ENCODE peak calls at places on chromosomes 12 and 14, in five cellular contexts. Q is HCT116, B is heart right ventricle, V is PC-9, Y is IMR-90. D is an unnamed sample.

GRCh38 chr12:75712223-75712622 is 200.8 kb upstream of the KRR1 start:
- DNase-seq in Q (peak), B (no peak), V (no peak), Y (no peak), D (no peak)

GRCh38 chr12:78555802-78556201 is 308.8 kb upstream of the SYT1 start:
- DNase-seq in Q (no peak), B (no peak), V (no peak), Y (no peak), D (no peak)

GRCh38 chr12:128268348-128268725 is 1.4 kb downstream of the TMEM132C start:
- DNase-seq in Q (no peak), B (no peak), V (no peak), Y (no peak), D (no peak)

GRCh38 chr12:54330442-54330841 is 5.5 kb downstream of the COPZ1 start:
- DNase-seq in Q (no peak), B (no peak), V (no peak), Y (no peak), D (no peak)

GRCh38 chr12:89889051-89889450 is 180.4 kb upstream of the ATP2B1 start:
- DNase-seq in Q (no peak), B (no peak), V (no peak), Y (peak), D (no peak)

GRCh38 chr12:123905319-123905925 is 67.2 kb downstream of the CCDC92 start:
- DNase-seq in Q (peak), B (peak), V (peak), Y (peak), D (peak)

GRCh38 chr12:31629756-31630732 is 29.4 kb upstream of the ETFBKMT start:
- DNase-seq in Q (no peak), B (peak), V (no peak), Y (peak), D (no peak)

GRCh38 chr12:14854586-14855163 is 11.3 kb upstream of the ART4 start:
- DNase-seq in Q (no peak), B (no peak), V (no peak), Y (peak), D (no peak)

GRCh38 chr14:56334458-56334857 is 216.2 kb downstream of the PELI2 start:
- DNase-seq in Q (no peak), B (no peak), V (no peak), Y (peak), D (no peak)

GRCh38 chr12:11862794-11863193 is 207.9 kb upstream of the BCL2L14 start:
- DNase-seq in Q (no peak), B (peak), V (no peak), Y (peak), D (no peak)

GRCh38 chr12:93982847-93983315 is 165.5 kb upstream of the PLXNC1 start:
- DNase-seq in Q (no peak), B (no peak), V (no peak), Y (peak), D (no peak)

GRCh38 chr12:82948462-82948861 is 261.8 kb downstream of the TMTC2 start:
- DNase-seq in Q (no peak), B (no peak), V (no peak), Y (no peak), D (no peak)

GRCh38 chr12:105330283-105330937 is at the start of gene C12orf75:
- DNase-seq in Q (peak), B (peak), V (no peak), Y (peak), D (peak)

GRCh38 chr12:105332925-105333324 is 2.4 kb downstream of the C12orf75 start:
- DNase-seq in Q (no peak), B (no peak), V (no peak), Y (no peak), D (no peak)

GRCh38 chr12:105329926-105330282 is 587 bp upstream of the C12orf75 start:
- DNase-seq in Q (no peak), B (no peak), V (no peak), Y (no peak), D (no peak)

GRCh38 chr12:105330938-105331804 is 680 bp downstream of the C12orf75 start:
- DNase-seq in Q (no peak), B (peak), V (no peak), Y (no peak), D (no peak)

DNA sequence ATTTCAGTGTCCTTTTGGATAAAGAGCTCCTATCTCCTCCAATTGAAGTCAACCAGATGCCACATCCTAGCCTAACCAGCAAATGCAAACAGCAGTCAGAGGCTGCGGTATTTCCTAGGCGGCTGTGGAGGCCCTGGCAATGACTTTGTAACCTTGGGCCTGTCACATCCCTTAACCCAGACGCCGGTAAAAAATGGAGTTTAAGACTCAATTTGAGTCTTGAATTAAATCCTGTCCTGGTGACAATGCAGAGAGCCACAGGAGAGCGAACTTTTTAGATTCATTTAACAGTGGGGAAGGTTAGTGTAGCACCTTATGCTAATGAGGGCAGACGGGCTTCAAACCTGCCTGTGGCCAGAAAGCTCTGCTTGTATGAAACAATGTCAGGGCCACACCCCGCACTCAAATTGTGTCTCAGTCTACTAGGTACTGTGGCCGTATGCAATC is 1.3 kb downstream of the C12orf75 start:
- DNase-seq in Q (no peak), B (no peak), V (no peak), Y (no peak), D (peak)
- H3K4me3 ChIP-seq in Q (peak), B (peak), V (no peak), Y (peak), D (peak)

DNA sequence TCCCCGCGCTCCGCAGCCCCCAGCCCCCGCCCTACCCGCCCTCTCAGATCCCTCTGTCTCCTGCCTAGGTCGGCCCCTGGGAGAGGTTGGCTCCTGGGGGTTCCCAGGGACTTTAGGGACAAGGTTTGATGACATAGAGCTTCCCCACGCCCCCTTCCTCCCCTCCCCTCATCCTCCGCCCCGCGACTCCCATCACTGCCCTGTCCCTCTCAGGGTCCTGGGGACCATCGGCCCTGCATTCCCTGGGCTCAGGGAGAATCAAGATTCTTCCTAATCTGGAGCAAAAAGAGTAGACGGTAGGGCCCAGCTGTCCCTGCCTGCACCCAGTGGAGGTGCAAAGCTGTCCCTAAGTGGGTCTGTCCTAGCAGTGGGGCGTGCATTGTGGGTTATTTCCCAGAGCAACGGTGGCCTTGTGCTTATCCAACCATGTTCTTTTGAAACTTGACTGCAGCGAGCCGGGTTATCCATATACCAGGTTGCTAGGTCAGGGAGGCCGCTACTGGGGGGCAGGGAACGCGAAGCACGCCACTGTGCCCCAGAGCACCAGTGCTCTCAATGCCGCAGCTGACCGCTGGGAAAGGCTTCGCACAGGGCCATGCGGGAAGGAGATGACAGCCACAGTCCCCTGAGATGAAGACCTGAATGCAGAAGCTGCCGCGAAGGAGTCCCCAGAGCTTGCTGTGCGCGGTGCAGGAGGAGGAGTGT is 124.4 kb upstream of the PRMT8 start:
- DNase-seq in Q (no peak), B (no peak), V (no peak), Y (no peak), D (no peak)
- H3K4me3 ChIP-seq in Q (peak), B (peak), V (no peak), Y (no peak), D (no peak)

DNA sequence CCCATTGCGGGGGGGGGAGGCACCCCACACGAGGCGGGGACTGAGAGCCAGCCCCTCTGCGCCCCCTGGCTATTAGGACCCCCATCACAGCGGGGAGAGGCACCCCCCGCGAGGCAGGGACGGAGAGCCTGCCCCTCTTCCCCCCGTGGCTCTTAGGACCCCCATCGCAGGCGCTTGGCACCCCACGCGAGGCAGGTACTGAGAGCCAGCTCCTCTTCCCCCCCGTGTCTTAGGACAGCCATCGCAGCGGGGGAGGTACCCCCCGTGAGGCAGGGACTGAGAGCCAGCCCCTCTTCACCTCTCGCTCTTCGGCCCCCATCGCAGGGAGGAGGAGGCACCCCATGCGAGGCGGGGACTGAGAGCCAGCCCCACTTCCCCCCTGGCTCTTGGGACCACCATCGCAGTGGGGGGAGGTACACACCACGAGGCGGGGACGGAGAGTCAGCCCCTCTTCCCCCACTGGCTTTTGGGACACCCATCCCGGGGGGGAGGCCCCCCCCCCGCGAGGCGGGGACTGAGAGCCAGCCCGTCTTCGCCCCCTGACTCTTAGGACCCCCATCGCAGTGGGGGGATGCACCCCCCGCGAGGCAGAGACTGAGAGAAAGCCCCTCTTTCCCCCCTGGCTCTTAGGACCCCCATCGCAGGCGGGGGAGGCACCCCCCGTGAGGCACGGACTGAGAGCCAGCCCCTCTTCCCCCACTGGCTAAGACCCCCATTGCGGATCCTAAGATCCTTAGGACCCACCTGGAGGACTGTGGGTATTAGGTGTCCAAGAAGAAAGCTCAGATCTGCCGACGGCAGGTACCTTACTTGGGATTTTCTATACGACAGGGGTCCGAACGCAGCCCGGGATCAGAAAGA is 198.6 kb upstream of the PZP start:
- DNase-seq in Q (no peak), B (no peak), V (no peak), Y (no peak), D (no peak)
- H3K4me3 ChIP-seq in Q (no peak), B (peak), V (no peak), Y (no peak), D (no peak)

DNA sequence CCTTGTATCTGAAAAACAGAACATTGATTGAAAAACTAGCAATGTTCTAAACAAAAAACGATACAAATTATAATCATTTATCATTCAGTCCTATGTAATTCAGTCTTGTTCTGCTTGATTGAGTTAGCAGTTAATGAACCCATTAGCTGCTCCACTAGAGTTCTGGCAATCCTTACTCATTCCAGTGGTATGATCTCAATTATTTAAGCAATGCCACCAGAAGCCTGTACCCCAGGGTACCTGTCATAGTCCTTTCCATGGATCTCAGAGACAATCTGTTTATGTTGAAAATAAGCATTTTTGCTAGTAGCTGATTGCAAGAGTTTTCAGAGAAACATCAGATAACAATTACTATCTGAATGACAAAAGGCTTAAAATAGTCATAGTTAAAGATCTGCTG is 115.9 kb downstream of the UNC79 start:
- DNase-seq in Q (no peak), B (no peak), V (no peak), Y (no peak), D (no peak)
- H3K4me3 ChIP-seq in Q (no peak), B (no peak), V (no peak), Y (no peak), D (no peak)

DNA sequence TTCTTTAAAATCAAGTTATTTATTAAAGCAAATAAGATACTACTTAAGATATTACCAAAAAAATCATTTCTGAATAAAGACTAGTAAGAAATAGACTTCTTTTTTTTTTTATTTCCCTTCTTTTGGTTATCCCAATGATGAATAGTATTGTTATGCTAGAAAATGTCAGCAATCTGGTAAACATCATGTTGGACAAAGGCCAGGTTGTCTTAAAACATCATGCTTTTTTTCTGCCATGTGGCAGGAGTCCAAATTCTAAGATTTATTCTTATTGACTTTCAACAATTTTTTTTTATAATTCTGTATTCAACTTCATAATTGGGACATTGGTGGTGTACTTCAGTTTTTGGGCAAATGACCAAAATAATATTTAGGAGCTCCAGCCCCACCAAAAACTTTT is 10.6 kb downstream of the DCN start:
- DNase-seq in Q (no peak), B (no peak), V (no peak), Y (no peak), D (no peak)
- H3K4me3 ChIP-seq in Q (no peak), B (no peak), V (no peak), Y (no peak), D (no peak)